ENCODE peak calls at places on chromosomes 11 and 22, in six cellular contexts. D is NCI-H2081; I is activated T-helper 1 cell treated with anti-CD3 and anti-CD28 coated beads, Interleukin-2, amount 50 U/mL, for 16 hours; J is SW 1271; G is stimulated activated CD4-positive, alpha-beta T cell treated with anti-CD3 and anti-CD28 coated beads, Interleukin-4, amount 100 ng/mL, for 48 hours; Y is neuronal stem cell. R is an unnamed sample.

GRCh38 chr11:119709638-119710346 is 19.2 kb downstream of the NECTIN1 start:
- DNase-seq in J (no peak), G (no peak), I (no peak), Y (peak; percentile 91), D (peak; percentile 18), R (no peak)

GRCh38 chr22:30747493-30747892 is 52.8 kb downstream of the OSBP2 start:
- DNase-seq in J (no peak), G (no peak), Y (no peak), I (no peak), D (no peak), R (no peak)

GRCh38 chr11:2586793-2587131 is 113.0 kb downstream of the KCNQ1OT1 start:
- DNase-seq in J (no peak), D (no peak), Y (no peak), I (no peak), G (no peak), R (no peak)

GRCh38 chr11:12330491-12331231 is 46.7 kb upstream of the PARVA start:
- DNase-seq in Y (peak; percentile 57), D (peak; percentile 87), J (no peak), I (no peak), G (no peak), R (no peak)

GRCh38 chr11:31643831-31644230 is 134.3 kb downstream of the ELP4 start:
- DNase-seq in Y (no peak), D (peak; percentile 17), G (no peak), J (no peak), I (no peak), R (no peak)

GRCh38 chr11:96234866-96235441 is 108.0 kb downstream of the MAML2 start:
- DNase-seq in I (no peak), G (no peak), Y (no peak), D (no peak), J (no peak), R (no peak)

GRCh38 chr11:33463059-33463458 is 205.9 kb downstream of the HIPK3 start:
- DNase-seq in D (no peak), G (no peak), J (no peak), I (no peak), Y (no peak), R (no peak)

GRCh38 chr11:12785901-12786300 is 111.7 kb downstream of the TEAD1 start:
- DNase-seq in G (no peak), Y (no peak), D (peak; percentile 95), I (no peak), J (no peak), R (no peak)

GRCh38 chr22:22848364-22848866 is 39.2 kb upstream of the IGLL5 start:
- DNase-seq in J (no peak), I (peak; percentile 51), Y (peak; percentile 41), G (peak; percentile 71), D (peak; percentile 48), R (no peak)

R was measured in glomerular endothelial cell.